ENCODE peak calls at places on chromosomes 16 and 17, in five cellular contexts. E is NCI-H1092 treated with DMSO at 0.1 percent for 48 hours, Z is NCI-H2029, N is prostate gland, X is thyroid gland. T is an unnamed sample.

GRCh38 chr16:87392823-87393679 is 915 bp downstream of the MAP1LC3B start:
- DNase-seq in E (peak; percentile 11), Z (no peak), N (no peak), X (peak; percentile 62), T (no peak)

GRCh38 chr16:87463722-87464690 is 28.8 kb downstream of the ZCCHC14 start:
- DNase-seq in E (no peak), Z (no peak), N (no peak), X (peak; percentile 38), T (no peak)

GRCh38 chr17:181213-182163 is at the start of gene DOC2B:
- DNase-seq in E (no peak), Z (no peak), N (peak; percentile 19), X (peak; percentile 42), T (no peak)

GRCh38 chr17:42294469-42295398 is 6.4 kb downstream of the STAT5A start:
- DNase-seq in E (no peak), Z (no peak), N (no peak), X (no peak), T (no peak)

GRCh38 chr17:63665527-63666214 is 34.3 kb downstream of the LIMD2 start:
- DNase-seq in E (no peak), Z (no peak), N (no peak), X (no peak), T (no peak)

GRCh38 chr17:17188586-17188985 is 17.5 kb downstream of the PLD6 start:
- DNase-seq in E (no peak), Z (no peak), N (no peak), X (no peak), T (no peak)

GRCh38 chr17:57551321-57552079 is 193.6 kb downstream of the CCDC182 start:
- DNase-seq in E (no peak), Z (no peak), N (no peak), X (no peak), T (no peak)

GRCh38 chr17:40224707-40225092 is 5.6 kb downstream of the WIPF2 start:
- DNase-seq in E (no peak), Z (no peak), N (no peak), X (peak; percentile 87), T (no peak)

GRCh38 chr17:82414548-82415281 is 3.4 kb upstream of the HEXD start:
- DNase-seq in E (peak; percentile 21), Z (no peak), N (peak; percentile 54), X (peak; percentile 77), T (peak; percentile 92)

GRCh38 chr17:82884923-82885322 is 45.1 kb upstream of the ZNF750 start:
- DNase-seq in E (no peak), Z (no peak), N (no peak), X (no peak), T (no peak)

GRCh38 chr16:85357924-85358505 is 245.7 kb upstream of the CIBAR2 start:
- DNase-seq in E (no peak), Z (no peak), N (no peak), X (no peak), T (no peak)

GRCh38 chr16:54655171-54655590 is 275.5 kb upstream of the IRX5 start:
- DNase-seq in E (no peak), Z (no peak), N (peak; percentile 21), X (peak; percentile 57), T (no peak)

GRCh38 chr16:50386139-50386538 is 17.4 kb upstream of the BRD7 start:
- DNase-seq in E (no peak), Z (no peak), N (no peak), X (no peak), T (no peak)

GRCh38 chr17:4808378-4808767 is 1.4 kb downstream of the PLD2 start:
- DNase-seq in E (no peak), Z (no peak), N (peak; percentile 61), X (peak; percentile 61), T (no peak)

GRCh38 chr16:66414891-66415290 is 12.2 kb upstream of the BEAN1 start:
- DNase-seq in E (no peak), Z (no peak), N (no peak), X (no peak), T (no peak)

GRCh38 chr16:28491080-28491969 is 549 bp downstream of the CLN3 start:
- DNase-seq in E (peak; percentile 12), Z (no peak), N (peak; percentile 21), X (peak; percentile 63), T (no peak)